ENCODE peak calls at places on chromosome 1, in ten cellular contexts. D is mucosa of descending colon; J is stimulated activated CD8-positive, alpha-beta memory T cell treated with anti-CD3 and anti-CD28 coated beads, Interleukin-12 subunit alpha, Interleukin-12 subunit beta, amount 100 ng/mL, for 1 hour; M is NCI-H510A treated with DMSO at 0.1 percent for 48 hours; P is aorta; N is CD8-positive, alpha-beta memory T cell; I is NCI-H1436 treated with DMSO at 0.1 percent for 48 hours; U is LHCN-M2; G is NCI-H146; W is small intestine. T is an unnamed sample.

GRCh38 chr1:150268342-150268705 is 492 bp downstream of the APH1A start:
- DNase-seq in D (peak), J (no peak), M (no peak), P (no peak), N (peak), I (no peak), U (no peak), G (peak), W (peak), T (peak)

GRCh38 chr1:220906561-220907334 is 27.5 kb downstream of the HLX start:
- DNase-seq in D (no peak), J (no peak), M (no peak), P (no peak), N (no peak), I (no peak), U (no peak), G (no peak), W (no peak), T (no peak)

GRCh38 chr1:156126043-156126700 is 11.7 kb downstream of the LMNA start:
- DNase-seq in D (peak), J (no peak), M (no peak), P (peak), N (peak), I (no peak), U (peak), G (no peak), W (peak), T (peak)

GRCh38 chr1:51686450-51686849 is 69.6 kb downstream of the OSBPL9 start:
- DNase-seq in D (no peak), J (no peak), M (no peak), P (no peak), N (no peak), I (no peak), U (no peak), G (no peak), W (no peak), T (no peak)

GRCh38 chr1:94852758-94853157 is 32.6 kb downstream of the SLC44A3 start:
- DNase-seq in D (no peak), J (no peak), M (no peak), P (no peak), N (no peak), I (no peak), U (peak), G (no peak), W (no peak), T (no peak)

GRCh38 chr1:3290915-3291314 is 163.6 kb upstream of the ARHGEF16 start:
- DNase-seq in D (no peak), J (no peak), M (no peak), P (no peak), N (no peak), I (no peak), U (no peak), G (no peak), W (peak), T (peak)

GRCh38 chr1:217393901-217394300 is 237.0 kb downstream of the GPATCH2 start:
- DNase-seq in D (no peak), J (no peak), M (no peak), P (no peak), N (no peak), I (no peak), U (peak), G (peak), W (peak), T (peak)

GRCh38 chr1:53619811-53620619 is 118.9 kb downstream of the GLIS1 start:
- DNase-seq in D (no peak), J (no peak), M (no peak), P (peak), N (no peak), I (no peak), U (no peak), G (peak), W (no peak), T (no peak)

GRCh38 chr1:44811714-44812151 is 3.4 kb downstream of the BTBD19 start:
- DNase-seq in D (peak), J (no peak), M (no peak), P (peak), N (peak), I (no peak), U (peak), G (no peak), W (no peak), T (peak)

GRCh38 chr1:41492341-41492848 is 7.9 kb upstream of the EDN2 start:
- DNase-seq in D (peak), J (no peak), M (peak), P (no peak), N (no peak), I (no peak), U (no peak), G (peak), W (peak), T (no peak)

GRCh38 chr1:54811066-54811465 is 9.9 kb upstream of the TTC22 start:
- DNase-seq in D (no peak), J (no peak), M (no peak), P (no peak), N (no peak), I (no peak), U (no peak), G (no peak), W (no peak), T (no peak)

GRCh38 chr1:246554201-246554600 is 11.9 kb downstream of the TFB2M start:
- DNase-seq in D (no peak), J (no peak), M (no peak), P (no peak), N (no peak), I (no peak), U (no peak), G (no peak), W (no peak), T (no peak)

GRCh38 chr1:25073640-25074270 is 143.7 kb upstream of the RUNX3 start:
- DNase-seq in D (no peak), J (no peak), M (no peak), P (no peak), N (peak), I (no peak), U (no peak), G (no peak), W (no peak), T (peak)

GRCh38 chr1:167678422-167678821 is 43.4 kb upstream of the MPZL1 start:
- DNase-seq in D (no peak), J (no peak), M (peak), P (no peak), N (no peak), I (no peak), U (no peak), G (no peak), W (no peak), T (no peak)

GRCh38 chr1:20375563-20375962 is 84.9 kb downstream of the VWA5B1 start:
- DNase-seq in D (no peak), J (no peak), M (no peak), P (no peak), N (no peak), I (no peak), U (no peak), G (no peak), W (no peak), T (no peak)

GRCh38 chr1:192866224-192866868 is 57.5 kb downstream of the RGS2 start:
- DNase-seq in D (no peak), J (no peak), M (no peak), P (no peak), N (no peak), I (no peak), U (no peak), G (no peak), W (no peak), T (no peak)

GRCh38 chr1:32949519-32949918 is 15.1 kb downstream of the RNF19B start:
- DNase-seq in D (no peak), J (no peak), M (no peak), P (no peak), N (no peak), I (no peak), U (no peak), G (no peak), W (peak), T (no peak)

GRCh38 chr1:173409613-173410012 is 67.5 kb upstream of the PRDX6 start:
- DNase-seq in D (no peak), J (no peak), M (no peak), P (peak), N (peak), I (no peak), U (peak), G (no peak), W (no peak), T (no peak)

GRCh38 chr1:109640285-109640865 is 15.5 kb upstream of the GSTM4 start:
- DNase-seq in D (peak), J (peak), M (peak), P (peak), N (peak), I (no peak), U (peak), G (peak), W (peak), T (peak)

GRCh38 chr1:234707641-234708040 is 97.7 kb upstream of the IRF2BP2 start:
- DNase-seq in D (no peak), J (no peak), M (no peak), P (no peak), N (no peak), I (no peak), U (no peak), G (no peak), W (no peak), T (no peak)

GRCh38 chr1:47424336-47424982 is 8.4 kb downstream of the FOXE3 start:
- DNase-seq in D (no peak), J (no peak), M (peak), P (no peak), N (no peak), I (no peak), U (peak), G (peak), W (peak), T (peak)

GRCh38 chr1:4626061-4626460 is 28.3 kb upstream of the AJAP1 start:
- DNase-seq in D (no peak), J (no peak), M (no peak), P (no peak), N (no peak), I (no peak), U (no peak), G (no peak), W (no peak), T (no peak)

GRCh38 chr1:56638248-56638647 is 6.9 kb upstream of the PRKAA2 start:
- DNase-seq in D (no peak), J (no peak), M (no peak), P (no peak), N (no peak), I (no peak), U (no peak), G (no peak), W (no peak), T (no peak)

GRCh38 chr1:2229921-2230700 is 2.0 kb downstream of the SKI start:
- DNase-seq in D (peak), J (no peak), M (no peak), P (peak), N (no peak), I (no peak), U (peak), G (no peak), W (peak), T (peak)

GRCh38 chr1:74502432-74502831 is 10.0 kb downstream of the LRRC53 start:
- DNase-seq in D (no peak), J (no peak), M (no peak), P (no peak), N (no peak), I (no peak), U (peak), G (no peak), W (no peak), T (peak)

GRCh38 chr1:234731371-234732085 is 121.5 kb upstream of the IRF2BP2 start:
- DNase-seq in D (no peak), J (no peak), M (no peak), P (peak), N (no peak), I (no peak), U (peak), G (no peak), W (no peak), T (no peak)

GRCh38 chr1:15430787-15431570 is 7.3 kb upstream of the CTRC start:
- DNase-seq in D (no peak), J (peak), M (peak), P (peak), N (peak), I (no peak), U (no peak), G (no peak), W (peak), T (peak)

GRCh38 chr1:109801791-109802135 is 38.0 kb upstream of the EPS8L3 start:
- DNase-seq in D (no peak), J (no peak), M (no peak), P (no peak), N (no peak), I (no peak), U (no peak), G (no peak), W (no peak), T (no peak)

GRCh38 chr1:169610110-169610509 is 19.8 kb downstream of the SELP start:
- DNase-seq in D (no peak), J (no peak), M (no peak), P (no peak), N (no peak), I (no peak), U (no peak), G (peak), W (no peak), T (no peak)

T was measured in hepatocyte.